ENCODE peak calls at places on chromosomes 1 and 21, in six cellular contexts. G is hepatocyte, O is Panc1, B is body of pancreas, U is transverse colon, Q is endodermal cell. I is an unnamed sample.

GRCh38 chr1:29245261-29245660 is 8.9 kb downstream of the PTPRU start:
- DNase-seq in G (no peak), O (no peak), B (no peak), U (no peak), Q (no peak), I (no peak)

GRCh38 chr1:171783816-171784530 is 2.5 kb downstream of the METTL13 start:
- DNase-seq in G (no peak), O (no peak), B (no peak), U (no peak), Q (no peak), I (no peak)

GRCh38 chr1:154190550-154190949 is 1.4 kb downstream of the TPM3 start:
- DNase-seq in G (no peak), O (no peak), B (no peak), U (no peak), Q (no peak), I (no peak)

GRCh38 chr1:70899735-70900134 is 147.9 kb downstream of the PTGER3 start:
- DNase-seq in G (no peak), O (no peak), B (no peak), U (no peak), Q (no peak), I (no peak)

GRCh38 chr1:199490804-199491527 is 536.5 kb upstream of the NR5A2 start:
- DNase-seq in G (no peak), O (no peak), B (no peak), U (no peak), Q (no peak), I (peak)

GRCh38 chr1:151773698-151774097 is 10.4 kb upstream of the MRPL9 start:
- DNase-seq in G (no peak), O (no peak), B (no peak), U (no peak), Q (no peak), I (no peak)

GRCh38 chr1:56073614-56074356 is 505.6 kb downstream of the PLPP3 start:
- DNase-seq in G (peak), O (no peak), B (peak), U (peak), Q (no peak), I (peak)

GRCh38 chr21:29187939-29188338 is 57.5 kb downstream of the MAP3K7CL start:
- DNase-seq in G (no peak), O (no peak), B (peak), U (no peak), Q (no peak), I (peak)

GRCh38 chr1:172914517-172915144 is 136.1 kb downstream of the TNFSF18 start:
- DNase-seq in G (no peak), O (no peak), B (no peak), U (no peak), Q (no peak), I (no peak)

GRCh38 chr1:62882161-62882560 is 98.2 kb downstream of the ATG4C start:
- DNase-seq in G (no peak), O (no peak), B (no peak), U (no peak), Q (no peak), I (no peak)

GRCh38 chr1:5941671-5942070 is 50.6 kb downstream of the NPHP4 start:
- DNase-seq in G (no peak), O (no peak), B (no peak), U (no peak), Q (no peak), I (no peak)

GRCh38 chr1:20486457-20487235 is 636 bp upstream of the CAMK2N1 start:
- DNase-seq in G (peak), O (no peak), B (peak), U (peak), Q (peak), I (no peak)

GRCh38 chr1:235736263-235736662 is 86.7 kb upstream of the GNG4 start:
- DNase-seq in G (no peak), O (no peak), B (no peak), U (no peak), Q (no peak), I (no peak)

GRCh38 chr1:206466840-206467649 is 3.2 kb upstream of the IKBKE start:
- DNase-seq in G (no peak), O (no peak), B (no peak), U (no peak), Q (no peak), I (no peak)

GRCh38 chr1:183676515-183677189 is 23.5 kb upstream of the APOBEC4 start:
- DNase-seq in G (peak), O (no peak), B (no peak), U (no peak), Q (no peak), I (peak)

GRCh38 chr21:25639922-25640670 is 1.0 kb downstream of the JAM2 start:
- DNase-seq in G (peak), O (no peak), B (peak), U (no peak), Q (peak), I (no peak)

GRCh38 chr1:33004628-33005027 is 32.1 kb downstream of the AK2 start:
- DNase-seq in G (no peak), O (no peak), B (no peak), U (no peak), Q (no peak), I (no peak)

GRCh38 chr1:6614019-6614952 is 755 bp downstream of the PHF13 start:
- DNase-seq in G (peak), O (no peak), B (peak), U (peak), Q (peak), I (no peak)

GRCh38 chr1:11545793-11546192 is 66.8 kb downstream of the DISP3 start:
- DNase-seq in G (no peak), O (no peak), B (no peak), U (no peak), Q (no peak), I (no peak)

DNA sequence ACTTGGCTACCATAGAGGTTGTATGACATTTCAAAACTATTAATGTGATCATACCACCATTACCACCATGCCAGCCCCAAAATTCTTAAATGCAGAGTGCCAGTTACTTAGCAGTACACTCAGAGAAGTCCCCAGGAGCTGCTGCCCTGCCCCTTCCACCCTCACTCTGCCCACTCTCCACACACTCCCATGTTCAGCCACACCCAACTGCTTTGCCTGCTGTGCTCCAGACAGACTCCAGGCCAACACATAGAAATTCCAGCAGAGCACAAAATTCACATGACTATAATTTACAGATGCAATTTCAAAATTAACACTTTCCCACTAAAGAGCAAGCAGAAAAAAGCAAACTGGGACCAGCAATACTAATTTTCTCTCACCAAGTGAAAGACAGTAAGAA is 176.8 kb downstream of the VAV3 start:
- DNase-seq in G (no peak), O (no peak), B (no peak), U (no peak), Q (no peak), I (no peak)
- H3K4me3 ChIP-seq in G (no peak), O (no peak), B (no peak), U (no peak), Q (no peak), I (no peak)

GRCh38 chr1:181028241-181029014 is 5.4 kb upstream of the MR1 start:
- DNase-seq in G (no peak), O (no peak), B (no peak), U (no peak), Q (no peak), I (no peak)

GRCh38 chr1:181033128-181033798 is 520 bp upstream of the MR1 start:
- DNase-seq in G (peak), O (no peak), B (peak), U (peak), Q (no peak), I (no peak)

GRCh38 chr1:181036107-181036843 is 2.5 kb downstream of the MR1 start:
- DNase-seq in G (no peak), O (no peak), B (no peak), U (no peak), Q (no peak), I (no peak)

GRCh38 chr1:181038399-181038873 is 4.7 kb downstream of the MR1 start:
- DNase-seq in G (peak), O (peak), B (peak), U (peak), Q (peak), I (no peak)

DNA sequence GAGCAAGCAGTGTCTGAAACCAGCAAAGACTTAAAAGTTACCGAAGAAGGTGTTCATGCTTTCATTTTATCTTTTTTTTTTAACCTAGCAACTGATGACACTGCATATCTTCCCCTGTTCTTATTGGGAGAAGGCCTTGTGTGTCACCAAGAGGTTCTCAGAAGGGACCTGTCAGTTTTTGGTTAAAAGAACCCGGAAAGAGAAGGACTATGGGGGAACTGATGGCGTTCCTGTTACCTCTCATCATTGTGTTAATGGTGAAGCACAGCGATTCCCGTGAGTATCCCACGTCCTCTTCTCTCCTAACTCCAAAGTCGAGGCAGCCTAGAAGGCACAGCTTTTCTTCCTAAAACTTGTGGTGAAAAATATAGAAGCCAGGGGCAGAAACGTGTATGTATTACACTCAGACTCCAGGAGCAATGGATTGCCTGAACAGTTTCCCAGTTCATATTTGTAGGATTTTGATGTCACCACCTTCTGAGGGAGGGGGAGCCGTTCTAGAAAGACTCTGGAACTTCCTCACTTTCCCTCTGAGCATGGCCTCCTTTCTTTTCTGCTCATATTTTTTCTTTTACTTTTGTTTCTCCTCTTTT is at the start of gene MR1:
- DNase-seq in G (peak), O (peak), B (peak), U (no peak), Q (no peak), I (no peak)
- H3K4me3 ChIP-seq in G (no peak), O (peak), B (no peak), U (peak), Q (no peak), I (peak)

GRCh38 chr1:178580876-178581275 is 68.0 kb downstream of the TEX35 start:
- DNase-seq in G (no peak), O (no peak), B (no peak), U (no peak), Q (no peak), I (no peak)
- H3K4me3 ChIP-seq in G (no peak), O (no peak), B (no peak), U (no peak), Q (no peak), I (no peak)

GRCh38 chr1:226652613-226653012 is 86.5 kb downstream of the ITPKB start:
- DNase-seq in G (no peak), O (no peak), B (no peak), U (no peak), Q (no peak), I (no peak)
- H3K4me3 ChIP-seq in G (no peak), O (no peak), B (no peak), U (no peak), Q (no peak), I (no peak)

GRCh38 chr1:65264197-65264929 is 45.0 kb upstream of the DNAJC6 start:
- DNase-seq in G (peak), O (no peak), B (no peak), U (no peak), Q (peak), I (peak)
- H3K4me3 ChIP-seq in G (peak), O (peak), B (no peak), U (no peak), Q (peak), I (peak)

I was measured in skeletal muscle cell.